ENCODE peak calls at places on chromosomes 6 and 20, in four cellular contexts. One of them, this sample, is unnamed. For H3K4me1 and H3K9me3, the result is how much of the 10 kb centered on the place peaks cover.

GRCh38 chr6:84137989-84138575 is 89.4 kb downstream of the CEP162 start:
- DNase-seq in Panc1: no peak
- DNase-seq in heart right ventricle: no peak
- DNase-seq in PC-3: peak
- DNase-seq in this sample: no peak

GRCh38 chr6:123803456-123803861 is 206 bp upstream of the NKAIN2 start:
- DNase-seq in Panc1: no peak
- DNase-seq in PC-3: no peak
- DNase-seq in heart right ventricle: no peak
- DNase-seq in this sample: no peak

GRCh38 chr20:17169575-17170136 is 57.2 kb upstream of the PCSK2 start:
- DNase-seq in heart right ventricle: no peak
- DNase-seq in Panc1: no peak
- DNase-seq in PC-3: no peak
- DNase-seq in this sample: peak

GRCh38 chr6:54238407-54238806 is 69.8 kb upstream of the TINAG start:
- DNase-seq in heart right ventricle: no peak
- DNase-seq in Panc1: no peak
- DNase-seq in PC-3: peak
- DNase-seq in this sample: no peak

GRCh38 chr6:130872250-130873095 is 45.3 kb downstream of the SMLR1 start:
- DNase-seq in Panc1: peak
- DNase-seq in heart right ventricle: peak
- DNase-seq in PC-3: peak
- DNase-seq in this sample: peak

GRCh38 chr6:127119361-127120108 is 1.1 kb downstream of the RSPO3 start:
- DNase-seq in PC-3: no peak
- DNase-seq in Panc1: no peak
- DNase-seq in heart right ventricle: no peak
- DNase-seq in this sample: no peak

GRCh38 chr20:58775371-58775770 is 75.3 kb downstream of the GNAS-AS1 start:
- DNase-seq in heart right ventricle: no peak
- DNase-seq in PC-3: no peak
- DNase-seq in Panc1: no peak
- DNase-seq in this sample: no peak

GRCh38 chr20:55417797-55418196 is 587.5 kb downstream of the CBLN4 start:
- DNase-seq in heart right ventricle: no peak
- DNase-seq in Panc1: no peak
- DNase-seq in PC-3: no peak
- DNase-seq in this sample: no peak

GRCh38 chr20:19729672-19730071 is 28.4 kb upstream of the RIN2 start:
- DNase-seq in heart right ventricle: no peak
- DNase-seq in Panc1: no peak
- DNase-seq in PC-3: no peak
- DNase-seq in this sample: no peak

GRCh38 chr6:131778134-131778533 is 29.7 kb upstream of the ENPP1 start:
- DNase-seq in PC-3: no peak
- DNase-seq in heart right ventricle: no peak
- DNase-seq in Panc1: no peak
- DNase-seq in this sample: no peak

DNA sequence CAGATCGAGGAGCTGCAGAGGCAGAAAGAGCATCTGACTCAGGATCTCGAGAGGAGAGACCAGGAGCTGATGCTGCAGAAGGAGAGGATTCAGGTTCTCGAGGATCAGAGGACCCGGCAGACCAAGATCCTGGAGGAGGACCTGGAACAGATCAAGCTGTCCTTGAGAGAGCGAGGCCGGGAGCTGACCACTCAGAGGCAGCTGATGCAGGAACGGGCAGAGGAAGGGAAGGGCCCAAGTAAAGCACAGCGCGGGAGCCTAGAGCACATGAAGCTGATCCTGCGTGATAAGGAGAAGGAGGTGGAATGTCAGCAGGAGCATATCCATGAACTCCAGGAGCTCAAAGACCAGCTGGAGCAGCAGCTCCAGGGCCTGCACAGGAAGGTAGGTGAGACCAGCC is 26.2 kb downstream of the C20orf173 start:
- DNase-seq in heart right ventricle: no peak
- DNase-seq in PC-3: no peak
- DNase-seq in Panc1: no peak
- DNase-seq in this sample: no peak
- H3K27ac ChIP-seq in heart right ventricle: no peak
- H3K27ac ChIP-seq in PC-3: no peak
- H3K27ac ChIP-seq in Panc1: no peak
- H3K27ac ChIP-seq in this sample: no peak

GRCh38 chr6:133814235-133814634 is 74.7 kb upstream of the TCF21 start:
- DNase-seq in heart right ventricle: no peak
- DNase-seq in Panc1: no peak
- DNase-seq in PC-3: no peak
- DNase-seq in this sample: no peak
- H3K4me1 ChIP-seq in heart right ventricle: under half
- H3K4me1 ChIP-seq in Panc1: under half
- H3K4me1 ChIP-seq in PC-3: under half
- H3K4me1 ChIP-seq in this sample: under half

GRCh38 chr6:95228636-95229035 is 348.7 kb upstream of the MANEA start:
- DNase-seq in PC-3: no peak
- DNase-seq in heart right ventricle: no peak
- DNase-seq in Panc1: no peak
- DNase-seq in this sample: no peak

GRCh38 chr6:95231416-95231815 is 345.9 kb upstream of the MANEA start:
- DNase-seq in PC-3: no peak
- DNase-seq in heart right ventricle: no peak
- DNase-seq in Panc1: no peak
- DNase-seq in this sample: no peak

GRCh38 chr6:95230071-95230740 is 347.1 kb upstream of the MANEA start:
- DNase-seq in heart right ventricle: no peak
- DNase-seq in Panc1: no peak
- DNase-seq in PC-3: peak
- DNase-seq in this sample: no peak

GRCh38 chr6:95232477-95232876 is 344.9 kb upstream of the MANEA start:
- DNase-seq in PC-3: no peak
- DNase-seq in Panc1: no peak
- DNase-seq in heart right ventricle: no peak
- DNase-seq in this sample: no peak

DNA sequence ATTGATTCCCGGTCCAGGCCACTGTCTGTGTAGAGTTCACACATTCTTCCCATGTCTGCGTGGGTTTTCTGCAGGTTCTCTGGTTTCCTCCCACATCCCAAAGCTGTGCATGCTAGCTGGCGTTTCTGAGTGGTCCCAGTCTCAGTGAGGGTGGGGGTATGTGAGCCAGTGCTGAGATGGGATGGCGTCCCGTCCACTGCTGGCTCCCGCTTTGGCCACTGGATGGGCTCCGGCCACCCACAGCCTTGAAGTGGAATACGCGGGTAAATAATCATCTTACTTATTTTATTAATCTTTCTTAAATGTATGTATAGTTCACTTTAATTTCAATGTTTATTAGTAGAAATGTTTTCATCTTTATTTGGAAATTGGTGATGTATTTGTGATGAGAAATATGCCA is 343.5 kb upstream of the MANEA start:
- DNase-seq in Panc1: no peak
- DNase-seq in PC-3: no peak
- DNase-seq in heart right ventricle: no peak
- DNase-seq in this sample: no peak
- H3K9me3 ChIP-seq in Panc1: under half
- H3K9me3 ChIP-seq in PC-3: under half
- H3K9me3 ChIP-seq in heart right ventricle: under half
- H3K9me3 ChIP-seq in this sample: under half

DNA sequence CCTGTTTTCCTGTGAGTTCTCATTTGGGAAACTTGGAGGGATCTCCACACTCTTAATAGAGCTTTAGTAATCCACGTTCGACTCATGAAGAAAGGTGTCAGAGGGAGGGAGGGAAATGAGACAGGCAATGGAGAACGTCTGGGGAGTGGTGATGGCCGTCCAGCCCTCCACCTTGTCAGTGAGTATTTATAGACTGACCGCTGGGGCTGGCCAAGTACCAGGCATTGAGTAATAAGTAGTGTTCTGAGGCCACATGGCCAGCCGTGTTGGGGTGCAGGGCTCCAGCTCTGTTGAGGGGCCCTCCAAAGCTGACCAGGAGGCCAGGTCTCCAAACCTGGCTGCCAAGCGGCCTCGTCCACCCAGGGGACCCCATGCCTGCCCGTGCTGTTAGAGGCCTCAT is 11.3 kb upstream of the DSN1 start:
- DNase-seq in PC-3: no peak
- DNase-seq in heart right ventricle: no peak
- DNase-seq in Panc1: no peak
- DNase-seq in this sample: no peak
- H3K27ac ChIP-seq in PC-3: no peak
- H3K27ac ChIP-seq in heart right ventricle: peak
- H3K27ac ChIP-seq in Panc1: no peak
- H3K27ac ChIP-seq in this sample: no peak

GRCh38 chr20:62652894-62653305 is 10.6 kb downstream of the SLCO4A1 start:
- DNase-seq in PC-3: no peak
- DNase-seq in heart right ventricle: no peak
- DNase-seq in Panc1: no peak
- DNase-seq in this sample: no peak

GRCh38 chr20:62653373-62653772 is 11.1 kb downstream of the SLCO4A1 start:
- DNase-seq in PC-3: no peak
- DNase-seq in heart right ventricle: no peak
- DNase-seq in Panc1: no peak
- DNase-seq in this sample: no peak

GRCh38 chr20:62652051-62652893 is 10.0 kb downstream of the SLCO4A1 start:
- DNase-seq in heart right ventricle: peak
- DNase-seq in PC-3: peak
- DNase-seq in Panc1: peak
- DNase-seq in this sample: peak

GRCh38 chr20:62650551-62651284 is 8.4 kb downstream of the SLCO4A1 start:
- DNase-seq in Panc1: no peak
- DNase-seq in PC-3: no peak
- DNase-seq in heart right ventricle: no peak
- DNase-seq in this sample: no peak

DNA sequence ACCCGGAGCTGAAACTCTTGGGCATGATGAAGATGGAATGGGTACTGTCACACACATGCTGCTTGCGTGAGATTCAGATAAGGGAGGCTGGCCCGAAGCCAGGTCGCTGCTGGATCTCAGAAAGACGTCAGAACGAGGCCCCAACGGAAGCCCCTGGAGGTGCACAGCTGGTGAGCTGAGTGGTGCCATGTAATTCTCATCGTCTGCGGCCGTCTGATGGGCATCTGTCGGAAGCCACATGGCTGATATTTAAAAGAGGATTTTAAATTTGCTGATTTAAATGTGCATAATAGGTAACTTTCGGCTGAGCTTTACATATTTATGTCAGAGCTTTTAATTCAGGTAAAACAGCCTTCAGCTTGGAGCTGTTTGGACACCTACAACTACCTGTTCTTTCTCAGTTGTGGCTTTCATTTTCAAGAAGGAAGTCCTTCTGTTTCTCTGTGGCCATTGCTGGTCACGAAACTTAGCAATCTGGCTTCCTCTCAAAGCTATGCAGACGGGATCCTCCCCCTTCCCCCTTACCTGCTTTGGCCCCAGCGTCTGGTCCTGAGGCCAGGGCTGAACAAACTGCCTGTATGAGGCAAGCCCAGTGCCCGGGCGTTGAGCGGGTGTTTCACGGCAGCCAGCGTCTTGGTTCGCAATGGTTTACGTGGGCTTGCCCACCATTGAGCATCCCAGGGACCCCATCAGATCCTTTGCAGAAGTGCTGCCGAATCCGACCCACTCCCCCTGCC is 9.2 kb downstream of the SLCO4A1 start:
- DNase-seq in PC-3: no peak
- DNase-seq in Panc1: no peak
- DNase-seq in heart right ventricle: peak
- DNase-seq in this sample: peak
- H3K4me1 ChIP-seq in PC-3: under half
- H3K4me1 ChIP-seq in Panc1: half or more
- H3K4me1 ChIP-seq in heart right ventricle: under half
- H3K4me1 ChIP-seq in this sample: under half

DNA sequence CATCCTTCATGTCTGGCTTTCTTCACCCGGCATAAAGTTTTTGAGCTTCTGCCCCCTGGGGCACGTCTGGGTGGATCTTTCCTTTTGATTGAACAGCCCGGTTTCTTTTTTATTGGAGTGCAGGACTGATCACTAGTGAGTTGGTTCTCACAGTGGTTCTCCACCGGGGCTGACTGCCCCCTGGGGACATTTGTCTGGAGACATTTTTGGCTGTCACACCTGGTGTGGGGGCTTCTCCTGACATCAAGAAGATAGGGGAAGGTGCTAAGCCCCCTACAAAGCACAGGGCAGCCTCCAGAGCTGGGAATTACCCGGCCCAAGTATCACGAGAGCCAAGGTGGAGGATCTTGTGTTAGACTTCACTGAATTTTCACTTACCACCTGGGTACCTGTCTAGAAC is 25.7 kb upstream of the IRF4 start:
- DNase-seq in Panc1: no peak
- DNase-seq in PC-3: no peak
- DNase-seq in heart right ventricle: no peak
- DNase-seq in this sample: no peak
- H3K9me3 ChIP-seq in Panc1: under half
- H3K9me3 ChIP-seq in PC-3: under half
- H3K9me3 ChIP-seq in heart right ventricle: under half
- H3K9me3 ChIP-seq in this sample: under half

DNA sequence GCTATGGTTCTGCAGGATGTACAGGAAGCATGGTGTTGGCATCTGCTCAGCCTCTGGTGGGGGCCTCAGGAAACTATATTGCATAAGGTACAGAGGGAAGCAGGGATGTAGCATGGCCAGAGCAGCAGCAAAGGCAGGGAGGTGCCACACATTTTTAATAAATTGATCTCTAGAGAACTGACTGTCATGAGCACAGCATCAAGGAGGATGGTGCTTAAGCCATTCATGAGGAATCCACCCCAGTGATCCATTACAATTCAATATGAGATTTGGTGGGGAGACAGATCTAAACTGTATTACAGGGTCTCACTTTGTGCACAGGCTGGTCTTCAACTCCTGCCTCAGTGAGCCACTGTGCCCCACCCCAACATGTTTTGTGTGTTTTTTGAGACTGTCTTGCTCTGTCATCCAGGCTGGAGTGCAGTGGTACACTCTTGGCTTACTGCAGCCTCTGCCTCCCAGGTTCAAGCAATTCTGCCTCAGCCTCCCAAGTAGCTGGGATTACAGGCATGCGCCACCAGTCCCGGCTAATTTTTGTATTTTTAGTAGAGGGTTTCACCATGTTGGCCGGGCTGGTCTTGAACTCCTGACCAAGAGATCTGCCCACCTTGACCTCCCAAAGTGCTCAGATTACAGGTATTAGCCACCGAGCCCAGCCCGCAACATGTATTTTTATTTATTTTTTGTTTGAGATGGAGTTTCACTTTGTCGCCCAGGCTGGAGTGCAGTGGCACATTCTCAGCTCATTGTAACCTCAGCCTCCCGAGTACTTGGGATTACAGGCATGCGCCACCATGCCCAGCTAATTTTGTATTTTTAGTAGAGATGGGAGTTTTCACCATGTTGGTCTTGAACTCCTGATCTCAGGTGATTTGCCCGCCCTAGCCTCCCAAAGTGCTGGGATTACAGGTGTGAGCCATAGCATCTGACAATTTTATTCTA is 10.3 kb downstream of the HSPA1B start:
- DNase-seq in Panc1: no peak
- DNase-seq in PC-3: no peak
- DNase-seq in heart right ventricle: no peak
- DNase-seq in this sample: no peak
- H3K27ac ChIP-seq in Panc1: peak
- H3K27ac ChIP-seq in PC-3: no peak
- H3K27ac ChIP-seq in heart right ventricle: no peak
- H3K27ac ChIP-seq in this sample: peak

GRCh38 chr6:25010166-25010565 is 74.4 kb upstream of the RIPOR2 start:
- DNase-seq in PC-3: no peak
- DNase-seq in Panc1: no peak
- DNase-seq in heart right ventricle: no peak
- DNase-seq in this sample: no peak
- H3K4me1 ChIP-seq in PC-3: under half
- H3K4me1 ChIP-seq in Panc1: under half
- H3K4me1 ChIP-seq in heart right ventricle: under half
- H3K4me1 ChIP-seq in this sample: under half